ENCODE peak calls at places on chromosomes 11 and 22, in six cellular contexts. One of them, this sample, is unnamed.

GRCh38 chr11:19374189-19374588 is 133.4 kb upstream of the E2F8 start:
- DNase-seq in stomach: no peak
- DNase-seq in brain microvascular endothelial cell: peak; percentile 90
- DNase-seq in lung: no peak
- DNase-seq in upper lobe of right lung: no peak
- DNase-seq in Peyer's patch: no peak
- DNase-seq in this sample: no peak

GRCh38 chr11:12599408-12600143 is 74.6 kb upstream of the TEAD1 start:
- DNase-seq in stomach: peak; percentile 63
- DNase-seq in brain microvascular endothelial cell: no peak
- DNase-seq in lung: peak; percentile 90
- DNase-seq in upper lobe of right lung: peak; percentile 93
- DNase-seq in Peyer's patch: peak; percentile 54
- DNase-seq in this sample: no peak

GRCh38 chr11:93813974-93814373 is 29.9 kb downstream of the MED17 start:
- DNase-seq in stomach: no peak
- DNase-seq in brain microvascular endothelial cell: no peak
- DNase-seq in lung: no peak
- DNase-seq in upper lobe of right lung: no peak
- DNase-seq in Peyer's patch: no peak
- DNase-seq in this sample: no peak

GRCh38 chr22:47448231-47449035 is 686.0 kb downstream of the TBC1D22A start:
- DNase-seq in stomach: no peak
- DNase-seq in brain microvascular endothelial cell: no peak
- DNase-seq in lung: peak; percentile 16
- DNase-seq in upper lobe of right lung: no peak
- DNase-seq in Peyer's patch: no peak
- DNase-seq in this sample: no peak

GRCh38 chr11:5291207-5291838 is 10.4 kb downstream of the OR51B4 start:
- DNase-seq in stomach: no peak
- DNase-seq in brain microvascular endothelial cell: peak; percentile 42
- DNase-seq in lung: no peak
- DNase-seq in upper lobe of right lung: no peak
- DNase-seq in Peyer's patch: no peak
- DNase-seq in this sample: no peak

GRCh38 chr11:45812581-45813548 is 7.9 kb downstream of the SLC35C1 start:
- DNase-seq in stomach: no peak
- DNase-seq in brain microvascular endothelial cell: no peak
- DNase-seq in lung: no peak
- DNase-seq in upper lobe of right lung: no peak
- DNase-seq in Peyer's patch: no peak
- DNase-seq in this sample: no peak

GRCh38 chr11:57314221-57314973 is 10.4 kb downstream of the TNKS1BP1 start:
- DNase-seq in stomach: no peak
- DNase-seq in brain microvascular endothelial cell: no peak
- DNase-seq in lung: no peak
- DNase-seq in upper lobe of right lung: peak; percentile 55
- DNase-seq in Peyer's patch: no peak
- DNase-seq in this sample: no peak

GRCh38 chr22:17910561-17911311 is 113.6 kb downstream of the MICAL3 start:
- DNase-seq in stomach: no peak
- DNase-seq in brain microvascular endothelial cell: peak; percentile 83
- DNase-seq in lung: no peak
- DNase-seq in upper lobe of right lung: no peak
- DNase-seq in Peyer's patch: peak; percentile 54
- DNase-seq in this sample: peak; percentile 68

GRCh38 chr11:80104196-80104595 is 663.4 kb upstream of the TENM4 start:
- DNase-seq in stomach: no peak
- DNase-seq in brain microvascular endothelial cell: no peak
- DNase-seq in lung: no peak
- DNase-seq in upper lobe of right lung: no peak
- DNase-seq in Peyer's patch: no peak
- DNase-seq in this sample: no peak

GRCh38 chr11:15907806-15908205 is 448.5 kb downstream of the SOX6 start:
- DNase-seq in stomach: no peak
- DNase-seq in brain microvascular endothelial cell: no peak
- DNase-seq in lung: no peak
- DNase-seq in upper lobe of right lung: no peak
- DNase-seq in Peyer's patch: no peak
- DNase-seq in this sample: no peak

GRCh38 chr22:31243339-31244043 is 31.4 kb downstream of the LIMK2 start:
- DNase-seq in stomach: no peak
- DNase-seq in brain microvascular endothelial cell: no peak
- DNase-seq in lung: no peak
- DNase-seq in upper lobe of right lung: no peak
- DNase-seq in Peyer's patch: no peak
- DNase-seq in this sample: no peak

GRCh38 chr22:23675502-23676415 is 15.1 kb upstream of the RGL4 start:
- DNase-seq in stomach: peak; percentile 86
- DNase-seq in brain microvascular endothelial cell: no peak
- DNase-seq in lung: peak; percentile 42
- DNase-seq in upper lobe of right lung: peak; percentile 72
- DNase-seq in Peyer's patch: peak; percentile 67
- DNase-seq in this sample: no peak

GRCh38 chr22:36220457-36220921 is 18.8 kb downstream of the APOL2 start:
- DNase-seq in stomach: no peak
- DNase-seq in brain microvascular endothelial cell: peak; percentile 51
- DNase-seq in lung: no peak
- DNase-seq in upper lobe of right lung: no peak
- DNase-seq in Peyer's patch: peak; percentile 64
- DNase-seq in this sample: no peak

GRCh38 chr11:35216962-35217667 is 78.1 kb downstream of the CD44 start:
- DNase-seq in stomach: no peak
- DNase-seq in brain microvascular endothelial cell: no peak
- DNase-seq in lung: no peak
- DNase-seq in upper lobe of right lung: no peak
- DNase-seq in Peyer's patch: no peak
- DNase-seq in this sample: no peak

GRCh38 chr11:10293423-10294288 is at the start of gene SBF2:
- DNase-seq in stomach: peak; percentile 84
- DNase-seq in brain microvascular endothelial cell: peak; percentile 91
- DNase-seq in lung: peak; percentile 69
- DNase-seq in upper lobe of right lung: peak; percentile 93
- DNase-seq in Peyer's patch: peak; percentile 90
- DNase-seq in this sample: peak; percentile 75

GRCh38 chr22:49853981-49854791 is 542 bp downstream of the ZBED4 start:
- DNase-seq in stomach: no peak
- DNase-seq in brain microvascular endothelial cell: peak; percentile 8
- DNase-seq in lung: no peak
- DNase-seq in upper lobe of right lung: peak; percentile 78
- DNase-seq in Peyer's patch: peak; percentile 67
- DNase-seq in this sample: no peak

GRCh38 chr11:128715691-128716153 is 21.9 kb downstream of the FLI1 start:
- DNase-seq in stomach: no peak
- DNase-seq in brain microvascular endothelial cell: peak; percentile 47
- DNase-seq in lung: no peak
- DNase-seq in upper lobe of right lung: no peak
- DNase-seq in Peyer's patch: no peak
- DNase-seq in this sample: no peak

GRCh38 chr11:129815596-129816461 is at the start of gene TMEM45B:
- DNase-seq in stomach: peak; percentile 75
- DNase-seq in brain microvascular endothelial cell: no peak
- DNase-seq in lung: peak; percentile 64
- DNase-seq in upper lobe of right lung: peak; percentile 88
- DNase-seq in Peyer's patch: peak; percentile 80
- DNase-seq in this sample: no peak

GRCh38 chr11:130705670-130706421 is 210.4 kb downstream of the SNX19 start:
- DNase-seq in stomach: no peak
- DNase-seq in brain microvascular endothelial cell: no peak
- DNase-seq in lung: peak; percentile 40
- DNase-seq in upper lobe of right lung: no peak
- DNase-seq in Peyer's patch: no peak
- DNase-seq in this sample: no peak

GRCh38 chr11:8610532-8611116 is 16.6 kb upstream of the STK33 start:
- DNase-seq in stomach: no peak
- DNase-seq in brain microvascular endothelial cell: peak; percentile 39
- DNase-seq in lung: no peak
- DNase-seq in upper lobe of right lung: no peak
- DNase-seq in Peyer's patch: no peak
- DNase-seq in this sample: no peak

GRCh38 chr22:21646608-21647590 is 4.8 kb downstream of the SDF2L1 start:
- DNase-seq in stomach: peak; percentile 83
- DNase-seq in brain microvascular endothelial cell: peak; percentile 81
- DNase-seq in lung: peak; percentile 73
- DNase-seq in upper lobe of right lung: peak; percentile 75
- DNase-seq in Peyer's patch: peak; percentile 94
- DNase-seq in this sample: peak; percentile 56

GRCh38 chr11:8283510-8284272 is 20.0 kb upstream of the LMO1 start:
- DNase-seq in stomach: no peak
- DNase-seq in brain microvascular endothelial cell: no peak
- DNase-seq in lung: no peak
- DNase-seq in upper lobe of right lung: no peak
- DNase-seq in Peyer's patch: peak; percentile 32
- DNase-seq in this sample: no peak

GRCh38 chr11:11401960-11402359 is 48.9 kb upstream of the CSNK2A3 start:
- DNase-seq in stomach: no peak
- DNase-seq in brain microvascular endothelial cell: no peak
- DNase-seq in lung: no peak
- DNase-seq in upper lobe of right lung: no peak
- DNase-seq in Peyer's patch: no peak
- DNase-seq in this sample: no peak

GRCh38 chr11:11400121-11400520 is 47.1 kb upstream of the CSNK2A3 start:
- DNase-seq in stomach: no peak
- DNase-seq in brain microvascular endothelial cell: no peak
- DNase-seq in lung: no peak
- DNase-seq in upper lobe of right lung: no peak
- DNase-seq in Peyer's patch: no peak
- DNase-seq in this sample: no peak

GRCh38 chr11:11397043-11397415 is 44.0 kb upstream of the CSNK2A3 start:
- DNase-seq in stomach: no peak
- DNase-seq in brain microvascular endothelial cell: no peak
- DNase-seq in lung: no peak
- DNase-seq in upper lobe of right lung: no peak
- DNase-seq in Peyer's patch: no peak
- DNase-seq in this sample: no peak

GRCh38 chr11:11403763-11404725 is 51.0 kb upstream of the CSNK2A3 start:
- DNase-seq in stomach: no peak
- DNase-seq in brain microvascular endothelial cell: peak; percentile 20
- DNase-seq in lung: peak; percentile 60
- DNase-seq in upper lobe of right lung: no peak
- DNase-seq in Peyer's patch: no peak
- DNase-seq in this sample: no peak

GRCh38 chr11:11400635-11401232 is 47.7 kb upstream of the CSNK2A3 start:
- DNase-seq in stomach: no peak
- DNase-seq in brain microvascular endothelial cell: no peak
- DNase-seq in lung: no peak
- DNase-seq in upper lobe of right lung: no peak
- DNase-seq in Peyer's patch: no peak
- DNase-seq in this sample: no peak
- H3K4me3 ChIP-seq in stomach: no peak overlapping the region
- H3K4me3 ChIP-seq in brain microvascular endothelial cell: no peak overlapping the region
- H3K4me3 ChIP-seq in lung: no peak overlapping the region
- H3K4me3 ChIP-seq in upper lobe of right lung: no peak overlapping the region
- H3K4me3 ChIP-seq in Peyer's patch: no peak overlapping the region
- H3K4me3 ChIP-seq in this sample: no peak overlapping the region

GRCh38 chr22:43417555-43417954 is 5.7 kb downstream of the MPPED1 start:
- DNase-seq in stomach: no peak
- DNase-seq in brain microvascular endothelial cell: no peak
- DNase-seq in lung: no peak
- DNase-seq in upper lobe of right lung: no peak
- DNase-seq in Peyer's patch: no peak
- DNase-seq in this sample: no peak
- H3K27me3 ChIP-seq in stomach: peaks cover 15% of the 10 kb centered on the region
- H3K27me3 ChIP-seq in brain microvascular endothelial cell: peaks cover 20% of the 10 kb centered on the region
- H3K27me3 ChIP-seq in lung: peaks cover 10% of the 10 kb centered on the region
- H3K27me3 ChIP-seq in upper lobe of right lung: peaks cover 59% of the 10 kb centered on the region
- H3K27me3 ChIP-seq in Peyer's patch: no peaks in the 10 kb centered on the region
- H3K27me3 ChIP-seq in this sample: peaks cover 31% of the 10 kb centered on the region

DNA sequence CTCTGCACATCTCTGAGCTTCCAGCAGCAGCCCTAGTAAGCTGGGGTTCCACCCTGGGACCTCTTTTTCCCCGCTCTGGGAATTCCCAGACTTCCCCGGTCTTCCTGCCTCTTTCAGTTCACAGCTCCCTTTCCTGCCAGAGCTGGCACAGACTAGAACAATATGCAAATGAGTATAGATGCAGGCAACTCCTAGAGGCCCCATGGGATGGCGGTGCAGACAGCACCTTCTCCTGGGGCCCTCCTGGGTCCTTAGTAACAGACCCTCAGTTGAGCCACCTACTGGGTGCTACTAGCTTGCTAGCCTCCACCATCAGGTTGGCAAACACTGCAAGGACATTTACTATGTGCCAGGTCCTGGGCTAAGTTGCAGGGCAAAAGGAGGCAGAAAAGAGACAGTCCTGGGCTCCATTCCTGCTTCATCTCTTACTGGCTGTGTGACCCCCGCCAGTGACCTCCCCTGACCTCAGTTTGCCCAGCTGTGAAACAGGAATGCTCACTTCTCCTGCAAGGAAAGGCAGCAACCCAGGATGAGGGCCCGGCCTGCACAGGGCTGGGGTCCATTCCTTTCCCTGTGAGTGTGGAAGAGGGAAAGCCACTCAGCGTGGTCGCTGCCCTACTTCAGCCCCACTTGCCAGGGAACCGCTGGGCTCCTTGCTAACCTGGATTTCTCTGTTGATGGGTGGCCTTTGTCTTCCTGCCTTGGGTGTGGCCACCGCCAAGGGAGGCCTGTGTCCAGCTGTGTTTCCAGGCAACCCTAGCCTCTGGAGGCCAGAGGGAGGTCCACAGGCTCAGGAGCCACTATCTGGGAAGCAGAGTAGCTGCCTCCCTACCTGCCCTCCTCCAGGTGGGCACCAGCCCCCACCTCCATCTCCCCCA is 7.3 kb downstream of the RELT start:
- DNase-seq in stomach: peak; percentile 50
- DNase-seq in brain microvascular endothelial cell: no peak
- DNase-seq in lung: no peak
- DNase-seq in upper lobe of right lung: no peak
- DNase-seq in Peyer's patch: no peak
- DNase-seq in this sample: no peak
- TF ChIP-seq CTCF in stomach: no peak
- TF ChIP-seq CTCF in brain microvascular endothelial cell: no peak
- TF ChIP-seq CTCF in lung: no peak
- TF ChIP-seq CTCF in upper lobe of right lung: no peak
- TF ChIP-seq CTCF in Peyer's patch: no peak
- TF ChIP-seq CTCF in this sample: no peak

DNA sequence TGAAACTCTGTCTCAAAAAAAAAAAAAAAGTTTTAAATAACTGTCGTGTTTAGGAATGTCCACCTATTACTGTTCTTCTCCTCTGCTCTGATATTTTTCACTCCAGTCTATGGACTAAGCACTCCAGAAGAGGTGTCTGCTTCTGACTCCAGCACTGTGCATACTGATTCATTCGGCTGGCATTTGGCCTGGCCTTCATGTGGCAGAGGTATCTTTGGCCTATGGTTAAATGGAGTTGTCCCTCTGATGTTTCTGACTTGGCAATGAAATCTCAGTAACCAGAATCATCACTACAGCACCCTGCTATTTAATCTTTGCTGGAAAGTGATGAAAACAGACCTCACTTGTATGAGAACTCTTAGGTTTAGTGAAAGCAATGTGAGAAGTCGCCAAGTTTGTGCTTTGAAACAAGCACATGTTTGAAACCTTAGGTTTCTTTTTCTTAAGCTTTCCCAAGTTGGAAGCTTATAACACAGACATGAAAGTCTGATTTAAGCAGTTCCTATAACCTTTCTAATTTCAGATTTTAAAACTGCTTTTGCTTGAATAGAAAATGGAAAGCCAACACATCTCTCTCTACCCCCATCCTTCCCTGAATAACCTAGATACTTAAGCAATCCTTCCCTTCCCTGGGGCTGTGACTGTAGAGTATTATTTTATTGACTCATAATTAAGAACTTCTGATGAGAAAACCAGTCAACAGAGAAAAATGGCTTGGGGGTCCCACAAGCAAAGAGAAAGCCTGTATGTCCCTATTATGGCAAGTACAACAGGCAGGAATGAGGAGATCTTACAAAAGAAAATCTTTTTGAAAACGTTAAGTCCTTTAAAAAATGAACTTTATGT is 155.0 kb downstream of the MAML2 start:
- DNase-seq in stomach: no peak
- DNase-seq in brain microvascular endothelial cell: peak; percentile 91
- DNase-seq in lung: no peak
- DNase-seq in upper lobe of right lung: no peak
- DNase-seq in Peyer's patch: no peak
- DNase-seq in this sample: no peak
- H3K4me3 ChIP-seq in stomach: no peak overlapping the region
- H3K4me3 ChIP-seq in brain microvascular endothelial cell: no peak overlapping the region
- H3K4me3 ChIP-seq in lung: no peak overlapping the region
- H3K4me3 ChIP-seq in upper lobe of right lung: no peak overlapping the region
- H3K4me3 ChIP-seq in Peyer's patch: no peak overlapping the region
- H3K4me3 ChIP-seq in this sample: no peak overlapping the region